ENCODE peak calls at places on chromosomes 11 and 22, in four cellular contexts. N is coronary artery, H is head of caudate nucleus, X is Calu3. O is an unnamed sample.

GRCh38 chr11:71106671-71107070 is 145.7 kb downstream of the SHANK2 start:
- DNase-seq in N (no peak), H (no peak), X (no peak), O (no peak)

GRCh38 chr22:36343720-36344105 is 44.1 kb downstream of the MYH9 start:
- DNase-seq in N (no peak), X (no peak), H (no peak), O (no peak)

GRCh38 chr11:71096751-71097388 is 155.5 kb downstream of the SHANK2 start:
- DNase-seq in X (no peak), N (no peak), H (no peak), O (no peak)

GRCh38 chr11:119106564-119107537 is at the start of gene C2CD2L:
- DNase-seq in N (peak), H (peak), X (peak), O (peak)

GRCh38 chr11:115256326-115257197 is 247.7 kb downstream of the CADM1 start:
- DNase-seq in X (no peak), H (no peak), N (no peak), O (no peak)

GRCh38 chr11:3835752-3836151 is 5.0 kb downstream of the RHOG start:
- DNase-seq in H (peak), N (no peak), X (no peak), O (no peak)

GRCh38 chr22:48664586-48664985 is 1163.1 kb downstream of the BRD1 start:
- DNase-seq in H (no peak), X (no peak), N (no peak), O (no peak)

GRCh38 chr11:95799531-95799930 is 9.2 kb downstream of the CEP57 start:
- DNase-seq in X (no peak), N (no peak), H (no peak), O (no peak)

GRCh38 chr22:26487996-26488395 is 4.3 kb downstream of the SRRD start:
- DNase-seq in X (no peak), N (no peak), H (no peak), O (no peak)